ENCODE peak calls at places on chromosomes 3 and 15, in seven cellular contexts. T is NB4; A is epithelial cell of proximal tubule; N is Peyer's patch; F is cerebellum; S is stimulated activated effector memory CD8-positive, alpha-beta T cell treated with anti-CD3 and anti-CD28 coated beads, Interleukin-12 subunit alpha, Interleukin-12 subunit beta, amount 100 ng/mL, for 72 hours; Z is IMR-90. R is an unnamed sample.

GRCh38 chr3:134333522-134334181 is 40.6 kb downstream of the AMOTL2 start:
- DNase-seq in A (no peak), S (no peak), F (no peak), Z (peak), T (no peak), N (no peak), R (no peak)

GRCh38 chr15:81071130-81071529 is 62.9 kb upstream of the CFAP161 start:
- DNase-seq in F (no peak), A (no peak), N (no peak), Z (peak), S (no peak), T (no peak), R (no peak)

GRCh38 chr15:83653639-83654378 is at the start of gene ADAMTSL3:
- DNase-seq in T (no peak), Z (no peak), S (no peak), F (peak), A (no peak), N (no peak), R (peak)

GRCh38 chr15:97648728-97649127 is 311.8 kb upstream of the ARRDC4 start:
- DNase-seq in S (no peak), F (no peak), N (no peak), A (no peak), T (no peak), Z (no peak), R (no peak)

GRCh38 chr3:45782381-45782780 is 14.0 kb downstream of the SLC6A20 start:
- DNase-seq in A (no peak), Z (no peak), F (no peak), T (no peak), N (no peak), S (no peak), R (no peak)

GRCh38 chr3:141979050-141979671 is 102.7 kb downstream of the ATP1B3 start:
- DNase-seq in T (no peak), S (no peak), A (no peak), N (no peak), Z (peak), F (no peak), R (no peak)

GRCh38 chr3:186406669-186407635 is 44.9 kb upstream of the DGKG start:
- DNase-seq in N (no peak), F (peak), S (no peak), T (no peak), A (no peak), Z (no peak), R (peak)

GRCh38 chr3:72488736-72489030 is 359.6 kb downstream of the SHQ1 start:
- DNase-seq in Z (peak), S (no peak), F (no peak), N (no peak), T (no peak), A (peak), R (no peak)

GRCh38 chr15:38698215-38698614 is 133.6 kb upstream of the RASGRP1 start:
- DNase-seq in N (no peak), F (no peak), S (no peak), T (peak), Z (no peak), A (no peak), R (no peak)

GRCh38 chr3:37686225-37686624 is 175.5 kb upstream of the CTDSPL start:
- DNase-seq in S (no peak), Z (no peak), T (no peak), F (no peak), A (no peak), N (no peak), R (no peak)

GRCh38 chr15:98896802-98897732 is 110.5 kb downstream of the PGPEP1L start:
- DNase-seq in A (peak), F (no peak), Z (peak), S (no peak), T (peak), N (no peak), R (no peak)

GRCh38 chr3:166362698-166363097 is 525.5 kb upstream of the BCHE start:
- DNase-seq in A (no peak), Z (no peak), T (no peak), S (no peak), N (no peak), F (no peak), R (no peak)

GRCh38 chr3:77420316-77420715 is 380.4 kb downstream of the ROBO2 start:
- DNase-seq in Z (no peak), S (no peak), F (peak), A (no peak), T (no peak), N (no peak), R (no peak)

GRCh38 chr3:66816110-66816761 is 181.9 kb upstream of the KBTBD8 start:
- DNase-seq in T (peak), F (peak), A (no peak), S (no peak), N (no peak), Z (peak), R (peak)

GRCh38 chr3:18717588-18717987 is 292.4 kb upstream of the SATB1 start:
- DNase-seq in Z (no peak), F (no peak), S (no peak), T (no peak), N (no peak), A (no peak), R (no peak)

GRCh38 chr15:57740048-57740447 is 33.5 kb downstream of the POLR2M start:
- DNase-seq in N (no peak), F (no peak), S (no peak), Z (no peak), T (no peak), A (no peak), R (no peak)

GRCh38 chr3:79461129-79461792 is 306.5 kb downstream of the ROBO1 start:
- DNase-seq in F (no peak), Z (no peak), T (no peak), A (peak), N (no peak), S (no peak), R (no peak)

GRCh38 chr15:52085289-52085688 is 27.3 kb downstream of the BCL2L10 start:
- DNase-seq in Z (no peak), T (no peak), A (no peak), N (no peak), S (no peak), F (no peak), R (no peak)

GRCh38 chr3:139528281-139528680 is 11.3 kb downstream of the RBP1 start:
- DNase-seq in S (no peak), Z (no peak), A (no peak), T (no peak), N (no peak), F (no peak), R (no peak)

GRCh38 chr3:8903191-8903590 is 60.1 kb downstream of the RAD18 start:
- DNase-seq in N (no peak), F (no peak), S (no peak), A (no peak), T (no peak), Z (peak), R (no peak)

GRCh38 chr15:27683126-27683525 is 416.0 kb downstream of the OCA2 start:
- DNase-seq in S (no peak), F (no peak), N (no peak), A (no peak), T (no peak), Z (no peak), R (peak)

GRCh38 chr3:46449755-46450552 is 14.8 kb downstream of the LTF start:
- DNase-seq in F (no peak), Z (peak), A (no peak), N (no peak), T (peak), S (no peak), R (no peak)

GRCh38 chr3:152113992-152114651 is 154.6 kb upstream of the MBNL1 start:
- DNase-seq in F (no peak), Z (peak), T (no peak), N (no peak), S (no peak), A (no peak), R (no peak)

GRCh38 chr3:64599651-64600050 is 88.1 kb downstream of the ADAMTS9 start:
- DNase-seq in Z (no peak), A (no peak), T (no peak), S (no peak), N (no peak), F (no peak), R (no peak)

GRCh38 chr3:30098656-30099454 is 507.5 kb upstream of the TGFBR2 start:
- DNase-seq in A (no peak), N (no peak), Z (peak), S (no peak), T (peak), F (no peak), R (no peak)

GRCh38 chr3:47016934-47017435 is 37.5 kb downstream of the NBEAL2 start:
- DNase-seq in A (no peak), N (peak), S (peak), T (peak), F (no peak), Z (peak), R (no peak)

GRCh38 chr15:90212221-90213079 is 11.3 kb downstream of the SEMA4B start:
- DNase-seq in F (no peak), S (no peak), A (no peak), N (no peak), T (no peak), Z (no peak), R (no peak)

GRCh38 chr15:37095993-37096877 is 4.1 kb downstream of the MEIS2 start:
- DNase-seq in N (no peak), Z (no peak), A (no peak), S (no peak), T (no peak), F (no peak), R (peak)

GRCh38 chr15:87777054-87777498 is 479.5 kb downstream of the NTRK3 start:
- DNase-seq in Z (peak), S (no peak), T (peak), N (no peak), A (peak), F (no peak), R (peak)

GRCh38 chr3:168071535-168071934 is 24.2 kb downstream of the GOLIM4 start:
- DNase-seq in A (peak), S (no peak), T (no peak), F (no peak), N (no peak), Z (peak), R (no peak)

GRCh38 chr3:128490650-128491070 is 2.3 kb downstream of the GATA2 start:
- DNase-seq in T (no peak), Z (no peak), A (no peak), F (no peak), S (no peak), N (no peak), R (no peak)

GRCh38 chr3:55690746-55691540 is 203.8 kb upstream of the WNT5A start:
- DNase-seq in Z (no peak), S (no peak), A (no peak), N (no peak), T (no peak), F (peak), R (peak)

GRCh38 chr3:159080821-159081220 is 279.0 kb downstream of the MFSD1 start:
- DNase-seq in F (no peak), N (no peak), S (no peak), A (no peak), Z (no peak), T (no peak), R (no peak)

R was measured in Ammon's horn.